ENCODE peak calls at places on chromosomes 1 and 21, in five cellular contexts. I, U, T, V and O are unnamed samples.

GRCh38 chr21:15027056-15027455 is 37.7 kb downstream of the NRIP1 start:
- DNase-seq in I (no peak), U (no peak), T (no peak), V (no peak), O (no peak)

GRCh38 chr1:167401260-167401873 is 117.0 kb downstream of the CD247 start:
- DNase-seq in I (peak), U (no peak), T (no peak), V (peak), O (no peak)

GRCh38 chr1:202998836-202999750 is 8.1 kb upstream of the TMEM183A start:
- DNase-seq in I (peak), U (no peak), T (no peak), V (peak), O (no peak)

GRCh38 chr1:180893614-180894013 is 19.1 kb upstream of the KIAA1614 start:
- DNase-seq in I (no peak), U (no peak), T (no peak), V (no peak), O (no peak)

GRCh38 chr1:211660718-211661222 is 14.7 kb downstream of the NEK2 start:
- DNase-seq in I (no peak), U (no peak), T (no peak), V (no peak), O (no peak)

GRCh38 chr1:55057270-55057955 is 18.1 kb downstream of the PCSK9 start:
- DNase-seq in I (no peak), U (no peak), T (peak), V (no peak), O (no peak)

GRCh38 chr1:228391411-228392020 is 15.1 kb downstream of the TRIM11 start:
- DNase-seq in I (no peak), U (no peak), T (no peak), V (no peak), O (no peak)

GRCh38 chr1:50959303-50959912 is 659 bp downstream of the FAF1 start:
- DNase-seq in I (peak), U (no peak), T (no peak), V (no peak), O (no peak)

GRCh38 chr1:186482661-186483255 is 21.8 kb upstream of the PDC start:
- DNase-seq in I (peak), U (no peak), T (no peak), V (peak), O (no peak)

GRCh38 chr1:203593723-203594122 is 32.9 kb upstream of the ATP2B4 start:
- DNase-seq in I (no peak), U (no peak), T (no peak), V (no peak), O (no peak)

GRCh38 chr1:159945483-159946241 is at the start of gene IGSF9:
- DNase-seq in I (peak), U (peak), T (peak), V (peak), O (no peak)

GRCh38 chr1:208268541-208269337 is 24.6 kb upstream of the PLXNA2 start:
- DNase-seq in I (no peak), U (no peak), T (no peak), V (no peak), O (no peak)

GRCh38 chr1:229209386-229209785 is 61.5 kb upstream of the RAB4A start:
- DNase-seq in I (peak), U (no peak), T (no peak), V (no peak), O (no peak)

GRCh38 chr1:232033285-232033684 is 406.7 kb downstream of the DISC1 start:
- DNase-seq in I (no peak), U (no peak), T (no peak), V (no peak), O (no peak)

GRCh38 chr1:23483327-23484252 is at the start of gene ASAP3:
- DNase-seq in I (peak), U (no peak), T (peak), V (peak), O (no peak)

GRCh38 chr1:175481126-175482071 is 262.0 kb downstream of the TNR start:
- DNase-seq in I (no peak), U (no peak), T (no peak), V (no peak), O (no peak)

GRCh38 chr1:117754061-117754969 is 148.5 kb downstream of the TENT5C start:
- DNase-seq in I (peak), U (no peak), T (no peak), V (peak), O (peak)

GRCh38 chr21:14762734-14763694 is 216.9 kb upstream of the SAMSN1 start:
- DNase-seq in I (no peak), U (no peak), T (no peak), V (no peak), O (no peak)

GRCh38 chr1:37085393-37085792 is 51.1 kb upstream of the GRIK3 start:
- DNase-seq in I (no peak), U (no peak), T (no peak), V (peak), O (no peak)

GRCh38 chr1:226470921-226471320 is 63.0 kb upstream of the PARP1 start:
- DNase-seq in I (no peak), U (no peak), T (no peak), V (no peak), O (no peak)

GRCh38 chr1:66295821-66296220 is 238.1 kb upstream of the SGIP1 start:
- DNase-seq in I (no peak), U (no peak), T (no peak), V (no peak), O (no peak)

GRCh38 chr1:55544826-55545225 is 329.7 kb upstream of the USP24 start:
- DNase-seq in I (no peak), U (no peak), T (no peak), V (no peak), O (peak)

GRCh38 chr1:197268012-197268411 is at the start of gene CRB1:
- DNase-seq in I (no peak), U (no peak), T (no peak), V (no peak), O (no peak)

GRCh38 chr1:54774820-54775498 is 10.6 kb upstream of the PARS2 start:
- DNase-seq in I (peak), U (no peak), T (no peak), V (peak), O (no peak)

DNA sequence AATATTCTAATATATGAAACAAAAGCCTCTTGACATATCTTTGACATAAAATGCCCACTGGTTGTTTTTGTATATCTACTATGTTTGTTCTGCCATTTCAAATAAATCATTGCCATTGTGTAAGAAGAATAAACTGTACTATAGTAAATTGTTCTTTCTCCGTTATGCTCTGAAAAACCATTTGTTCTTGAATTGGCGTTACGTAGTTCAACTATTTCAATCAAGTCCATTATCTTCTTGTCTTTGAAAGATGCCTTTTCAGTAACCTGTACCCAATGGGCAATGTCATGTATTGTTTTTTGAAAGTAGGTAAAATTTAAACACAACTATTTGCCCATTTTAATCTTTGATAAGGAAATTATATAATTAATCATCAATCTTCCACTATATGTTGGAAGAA is 294.7 kb downstream of the PTPRC start:
- DNase-seq in I (no peak), U (no peak), T (no peak), V (no peak), O (no peak)
- H3K4me3 ChIP-seq in I (peak), U (no peak), T (no peak), V (no peak), O (no peak)

GRCh38 chr21:32094792-32095191 is 184.1 kb downstream of the MIS18A start:
- DNase-seq in I (no peak), U (no peak), T (no peak), V (no peak), O (no peak)
- H3K4me3 ChIP-seq in I (no peak), U (no peak), T (no peak), V (no peak), O (no peak)

DNA sequence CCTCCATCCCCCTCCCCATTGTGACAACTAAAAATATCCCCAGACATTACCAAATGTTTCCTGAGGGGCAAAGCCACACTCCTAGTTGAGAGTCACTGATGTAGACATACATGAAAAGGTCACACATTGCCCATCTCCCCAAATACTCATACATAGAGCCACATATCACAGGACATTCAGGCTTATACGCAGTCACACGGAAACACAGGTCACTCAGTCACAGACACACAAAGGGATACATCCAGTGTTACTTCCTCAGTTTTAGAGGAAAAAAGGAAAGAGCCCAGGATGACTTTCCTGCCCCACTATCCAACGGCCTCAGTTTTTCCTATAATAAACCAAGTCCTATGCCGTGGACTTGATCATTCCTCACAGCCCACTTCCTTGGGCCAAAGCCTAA is 1.9 kb downstream of the SLC39A1 start:
- DNase-seq in I (no peak), U (no peak), T (no peak), V (no peak), O (no peak)
- H3K4me3 ChIP-seq in I (peak), U (no peak), T (peak), V (peak), O (no peak)

GRCh38 chr1:192524223-192524622 is 51.4 kb upstream of the RGS1 start:
- DNase-seq in I (peak), U (no peak), T (no peak), V (no peak), O (no peak)

GRCh38 chr1:192530254-192530653 is 45.3 kb upstream of the RGS1 start:
- DNase-seq in I (peak), U (no peak), T (no peak), V (no peak), O (no peak)

GRCh38 chr1:192527950-192528349 is 47.6 kb upstream of the RGS1 start:
- DNase-seq in I (no peak), U (no peak), T (no peak), V (no peak), O (no peak)

GRCh38 chr1:192529811-192530210 is 45.8 kb upstream of the RGS1 start:
- DNase-seq in I (peak), U (no peak), T (no peak), V (no peak), O (no peak)

DNA sequence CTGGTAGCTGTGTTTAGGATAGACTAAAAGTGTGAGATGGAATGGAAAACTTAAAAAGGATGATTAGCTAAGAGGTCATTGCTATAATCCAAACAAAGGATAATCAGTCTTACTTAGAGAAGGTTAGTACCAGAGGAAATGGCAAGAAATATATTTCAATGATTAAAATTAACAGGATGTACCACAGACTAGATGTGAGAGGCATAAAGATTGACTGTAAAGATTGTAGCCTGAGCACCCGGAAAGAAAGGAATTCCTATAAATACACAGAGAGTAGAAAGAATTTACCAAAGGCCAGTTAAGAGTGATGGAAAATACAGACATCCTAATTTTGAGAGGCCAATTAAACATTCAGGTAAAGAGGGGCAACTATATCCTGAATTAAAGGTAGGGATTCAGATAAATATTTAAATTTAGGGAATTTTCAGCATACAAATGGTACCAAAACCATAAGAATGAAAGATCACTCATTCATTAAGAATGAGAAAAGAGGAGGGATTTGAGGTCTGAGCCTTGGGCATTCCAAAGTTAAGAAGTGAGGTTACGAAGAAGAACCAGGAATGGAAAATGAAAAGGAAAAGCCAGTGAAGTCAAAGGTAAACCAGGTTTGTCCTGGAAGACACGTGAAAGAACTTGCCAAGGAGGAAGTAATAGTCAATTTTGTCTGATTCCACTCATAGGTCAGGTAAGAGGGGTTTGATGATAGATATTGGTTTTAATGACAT is 46.4 kb upstream of the RGS1 start:
- DNase-seq in I (peak), U (no peak), T (no peak), V (no peak), O (no peak)
- H3K4me3 ChIP-seq in I (no peak), U (no peak), T (no peak), V (no peak), O (no peak)